ENCODE peak calls at places on chromosomes 4 and X, in six cellular contexts. M, X, B, I, U and N are unnamed samples.

GRCh38 chr4:55733874-55734437 is 85.6 kb upstream of the EXOC1L start:
- DNase-seq in M (peak), X (no peak), B (no peak), I (no peak), U (peak), N (peak)

GRCh38 chr4:41215155-41215554 is 813 bp upstream of the APBB2 start:
- DNase-seq in M (no peak), X (no peak), B (no peak), I (no peak), U (no peak), N (no peak)

GRCh38 chr4:173935622-173936405 is 347.7 kb downstream of the FBXO8 start:
- DNase-seq in M (no peak), X (no peak), B (no peak), I (no peak), U (no peak), N (no peak)

GRCh38 chrX:19593684-19594083 is 78.4 kb upstream of the MAP3K15 start:
- DNase-seq in M (peak), X (no peak), B (no peak), I (no peak), U (peak), N (peak)

GRCh38 chr4:181007751-181008150 is 1235.5 kb upstream of the TENM3 start:
- DNase-seq in M (no peak), X (no peak), B (no peak), I (no peak), U (no peak), N (no peak)

GRCh38 chr4:102322736-102323135 is 22.5 kb downstream of the SLC39A8 start:
- DNase-seq in M (no peak), X (no peak), B (no peak), I (no peak), U (no peak), N (no peak)

GRCh38 chr4:157072002-157072401 is 3.9 kb upstream of the GLRB start:
- DNase-seq in M (no peak), X (no peak), B (no peak), I (no peak), U (no peak), N (no peak)

GRCh38 chr4:17142232-17142711 is 243.8 kb upstream of the LDB2 start:
- DNase-seq in M (no peak), X (no peak), B (no peak), I (no peak), U (no peak), N (no peak)

GRCh38 chr4:56619160-56619559 is 61.9 kb downstream of the HOPX start:
- DNase-seq in M (no peak), X (no peak), B (no peak), I (no peak), U (no peak), N (no peak)

GRCh38 chr4:142519342-142519741 is 326.8 kb downstream of the INPP4B start:
- DNase-seq in M (no peak), X (no peak), B (no peak), I (no peak), U (no peak), N (no peak)

GRCh38 chr4:118141240-118141639 is 107.0 kb downstream of the NDST3 start:
- DNase-seq in M (no peak), X (no peak), B (no peak), I (no peak), U (no peak), N (no peak)

GRCh38 chr4:32858971-32859370 is 2138.8 kb downstream of the PCDH7 start:
- DNase-seq in M (peak), X (no peak), B (no peak), I (no peak), U (no peak), N (no peak)

GRCh38 chr4:40980318-40980883 is 230.6 kb downstream of the NSUN7 start:
- DNase-seq in M (no peak), X (no peak), B (no peak), I (no peak), U (peak), N (no peak)

DNA sequence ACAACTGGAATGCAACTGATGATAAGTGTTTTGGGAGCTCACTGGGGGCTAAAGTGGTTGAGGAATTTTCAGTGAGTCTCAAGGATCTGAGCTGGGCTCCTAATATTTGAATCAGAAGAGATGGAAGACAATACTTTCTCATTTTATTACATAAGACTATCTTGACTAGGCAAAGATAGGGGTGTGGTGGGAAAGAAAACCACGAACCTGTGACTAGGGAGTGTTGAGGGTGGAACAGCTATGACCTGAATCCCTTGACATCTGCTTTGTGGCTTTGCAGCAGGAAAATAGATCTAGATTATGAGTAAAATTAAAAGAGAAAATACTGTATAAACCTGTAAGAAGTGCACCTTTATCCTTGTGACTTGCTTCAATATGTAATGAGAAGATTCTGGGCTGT is 295.1 kb upstream of the TEX13A start:
- DNase-seq in M (no peak), X (no peak), B (no peak), I (no peak), U (no peak), N (no peak)
- TF ChIP-seq MAX in M (no peak), X (no peak), B (no peak), I (no peak), U (no peak), N (no peak)

GRCh38 chrX:8274166-8274565 is 103.1 kb upstream of the VCX2 start:
- DNase-seq in M (no peak), X (no peak), B (no peak), I (no peak), U (no peak), N (no peak)
- TF ChIP-seq SP1 in M (no peak), X (no peak), B (no peak), I (no peak), U (no peak), N (no peak)

GRCh38 chrX:8607326-8607725 is 124.6 kb downstream of the ANOS1 start:
- DNase-seq in M (no peak), X (no peak), B (no peak), I (no peak), U (no peak), N (no peak)
- TF ChIP-seq MAX in M (no peak), X (no peak), B (no peak), I (no peak), U (no peak), N (no peak)

GRCh38 chr4:78711676-78712075 is 64.5 kb upstream of the BMP2K start:
- DNase-seq in M (no peak), X (no peak), B (no peak), I (no peak), U (no peak), N (no peak)
- TF ChIP-seq SP1 in M (no peak), X (no peak), B (no peak), I (no peak), U (no peak), N (no peak)

GRCh38 chr4:25030283-25031076 is at the start of gene LGI2:
- DNase-seq in M (no peak), X (peak), B (no peak), I (peak), U (no peak), N (peak)
- TF ChIP-seq MAX in M (no peak), X (no peak), B (no peak), I (peak), U (no peak), N (no peak)